ENCODE peak calls at places on chromosomes 3 and 15, in eight cellular contexts. E is AG04450; M is mammary epithelial cell; H is CD8-positive, alpha-beta T cell; L is hepatocyte; K is adrenal gland; P is RWPE1; U is left ventricle myocardium inferior. T is an unnamed sample.

GRCh38 chr3:137641879-137642278 is 122.2 kb upstream of the SOX14 start:
- DNase-seq in K (no peak), U (no peak), L (no peak), E (no peak), P (no peak), M (no peak), H (no peak), T (no peak)

GRCh38 chr3:184629555-184630160 is 68.1 kb downstream of the EPHB3 start:
- DNase-seq in M (no peak), K (no peak), E (no peak), P (no peak), H (no peak), U (no peak), L (no peak), T (peak)

GRCh38 chr3:184275961-184276910 is at the start of gene ECE2:
- DNase-seq in E (no peak), U (no peak), P (no peak), H (no peak), M (no peak), K (no peak), L (no peak), T (peak)

GRCh38 chr3:54432975-54433374 is 310.6 kb downstream of the CACNA2D3 start:
- DNase-seq in U (no peak), H (no peak), L (no peak), P (no peak), M (no peak), K (no peak), E (no peak), T (no peak)

GRCh38 chr15:40499931-40500330 is 29.1 kb downstream of the CHST14 start:
- DNase-seq in K (no peak), M (peak), H (no peak), P (no peak), L (no peak), U (no peak), E (no peak), T (no peak)

GRCh38 chr3:146581080-146581601 is 24.0 kb downstream of the PLSCR5 start:
- DNase-seq in L (no peak), M (no peak), E (no peak), U (no peak), P (no peak), H (no peak), K (no peak), T (no peak)

GRCh38 chr3:71710906-71711494 is 14.2 kb downstream of the EIF4E3 start:
- DNase-seq in L (peak), M (peak), U (no peak), P (peak), E (no peak), H (no peak), K (no peak), T (no peak)

GRCh38 chr3:87993566-87993965 is 65.2 kb downstream of the CGGBP1 start:
- DNase-seq in L (no peak), K (no peak), M (no peak), E (no peak), P (no peak), H (no peak), U (no peak), T (no peak)

GRCh38 chr3:126745760-126746394 is 41.8 kb downstream of the CHCHD6 start:
- DNase-seq in P (no peak), K (peak), E (no peak), L (no peak), M (no peak), H (no peak), U (peak), T (no peak)

GRCh38 chr15:39728844-39729243 is 53.8 kb downstream of the FSIP1 start:
- DNase-seq in H (no peak), P (no peak), E (no peak), L (no peak), M (peak), K (no peak), U (no peak), T (no peak)

GRCh38 chr3:153379516-153379915 is 217.5 kb downstream of the RAP2B start:
- DNase-seq in M (no peak), L (no peak), H (no peak), E (no peak), P (no peak), U (no peak), K (no peak), T (no peak)

GRCh38 chr3:73733796-73734195 is 109.1 kb upstream of the PDZRN3 start:
- DNase-seq in M (no peak), L (no peak), K (no peak), U (no peak), H (no peak), P (no peak), E (no peak), T (no peak)

GRCh38 chr3:194475978-194476377 is 10.8 kb downstream of the ATP13A3 start:
- DNase-seq in L (no peak), H (no peak), E (no peak), U (no peak), M (no peak), K (no peak), P (no peak), T (no peak)

GRCh38 chr3:13150624-13151023 is 77.4 kb upstream of the IQSEC1 start:
- DNase-seq in H (no peak), L (no peak), K (no peak), P (no peak), M (no peak), U (no peak), E (no peak), T (no peak)

GRCh38 chr15:67528536-67528935 is 7.6 kb downstream of the C15orf61 start:
- DNase-seq in K (no peak), H (no peak), E (no peak), M (no peak), L (no peak), U (no peak), P (no peak), T (no peak)

GRCh38 chr3:190516416-190516815 is 2.5 kb downstream of the IL1RAP start:
- DNase-seq in P (no peak), H (no peak), E (no peak), U (no peak), K (no peak), L (no peak), M (peak), T (no peak)

GRCh38 chr3:146165370-146165769 is 4.4 kb upstream of the PLOD2 start:
- DNase-seq in K (no peak), U (no peak), P (no peak), M (no peak), H (no peak), E (no peak), L (no peak), T (no peak)

GRCh38 chr3:154025007-154025406 is 96.2 kb upstream of the ARHGEF26 start:
- DNase-seq in U (no peak), M (no peak), E (no peak), K (no peak), P (no peak), L (no peak), H (no peak), T (no peak)

GRCh38 chr3:132382688-132383194 is 34.6 kb upstream of the DNAJC13 start:
- DNase-seq in L (peak), M (no peak), P (no peak), H (no peak), E (no peak), U (no peak), K (no peak), T (peak)

DNA sequence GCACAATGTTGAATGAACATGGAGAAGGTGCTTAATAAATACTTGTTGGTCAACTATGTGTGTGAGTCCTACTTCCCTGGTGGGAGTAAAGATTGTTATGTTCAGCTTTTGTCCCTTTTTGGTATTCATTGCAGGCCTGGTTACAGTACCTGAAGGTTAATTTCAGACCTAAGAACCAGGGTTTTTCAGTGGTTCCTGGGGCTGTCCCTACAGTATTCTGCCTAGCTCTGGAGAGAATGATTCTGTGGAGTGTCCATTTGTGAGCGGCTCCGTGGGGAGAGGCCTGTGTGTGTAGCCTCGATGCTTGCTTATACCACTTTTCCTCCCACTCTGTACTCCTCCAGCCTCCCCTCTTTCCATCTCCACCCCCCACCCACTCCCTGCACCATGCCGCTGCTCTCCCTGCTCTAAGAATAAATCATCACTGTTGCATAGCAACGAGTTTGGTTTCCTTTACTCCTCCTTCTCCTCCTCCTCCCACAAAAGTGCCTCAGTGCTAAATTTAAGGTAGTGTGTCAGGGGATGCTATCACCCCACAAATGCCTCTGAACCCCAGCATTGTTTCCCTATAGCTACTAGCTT is 150.6 kb upstream of the ROPN1 start:
- DNase-seq in H (no peak), L (no peak), K (no peak), U (no peak), E (no peak), M (no peak), P (no peak), T (no peak)
- H3K27ac ChIP-seq in H (no peak), L (no peak), K (no peak), U (no peak), E (no peak), M (no peak), P (no peak), T (no peak)

GRCh38 chr3:31693346-31693745 is 160.6 kb downstream of the STT3B start:
- DNase-seq in P (no peak), L (no peak), H (no peak), U (no peak), M (no peak), K (no peak), E (no peak), T (no peak)
- H3K27ac ChIP-seq in P (no peak), L (no peak), H (no peak), U (no peak), M (no peak), K (no peak), E (no peak), T (no peak)

GRCh38 chr3:45596290-45596791 is 1.8 kb downstream of the LIMD1 start:
- DNase-seq in L (no peak), K (no peak), E (no peak), H (no peak), P (no peak), M (no peak), U (no peak), T (no peak)

GRCh38 chr3:45595364-45596154 is 1.0 kb downstream of the LIMD1 start:
- DNase-seq in M (no peak), E (no peak), U (peak), K (no peak), H (no peak), P (no peak), L (no peak), T (no peak)

GRCh38 chr3:45599424-45599886 is 4.9 kb downstream of the LIMD1 start:
- DNase-seq in P (no peak), H (no peak), M (no peak), U (peak), K (no peak), L (no peak), E (no peak), T (no peak)

GRCh38 chr3:45597581-45597980 is 3.0 kb downstream of the LIMD1 start:
- DNase-seq in K (no peak), U (no peak), P (no peak), M (no peak), E (no peak), H (no peak), L (no peak), T (no peak)

DNA sequence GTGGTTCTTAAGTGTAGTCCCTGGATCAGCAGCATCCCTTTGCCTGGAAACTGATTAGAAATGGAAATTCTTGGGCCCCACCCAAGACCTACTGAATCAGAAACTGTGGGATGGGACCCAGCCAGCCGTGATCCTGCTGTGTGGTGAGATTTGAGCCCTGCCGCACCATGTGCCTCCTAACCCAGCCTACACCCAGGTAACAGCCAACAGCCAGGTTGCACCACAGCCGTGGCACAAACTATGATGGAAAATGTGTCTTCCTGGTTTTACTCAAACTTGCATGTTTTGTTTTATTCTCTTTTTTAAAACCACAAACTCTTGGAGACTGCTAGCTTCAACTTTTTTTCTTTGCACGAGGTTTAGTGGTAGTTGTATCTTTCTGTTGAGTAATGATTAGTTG is 2.6 kb downstream of the LIMD1 start:
- DNase-seq in H (no peak), M (no peak), P (no peak), L (no peak), U (no peak), E (no peak), K (no peak), T (no peak)
- H3K27ac ChIP-seq in H (no peak), M (no peak), P (peak), L (no peak), U (peak), E (no peak), K (no peak), T (no peak)

DNA sequence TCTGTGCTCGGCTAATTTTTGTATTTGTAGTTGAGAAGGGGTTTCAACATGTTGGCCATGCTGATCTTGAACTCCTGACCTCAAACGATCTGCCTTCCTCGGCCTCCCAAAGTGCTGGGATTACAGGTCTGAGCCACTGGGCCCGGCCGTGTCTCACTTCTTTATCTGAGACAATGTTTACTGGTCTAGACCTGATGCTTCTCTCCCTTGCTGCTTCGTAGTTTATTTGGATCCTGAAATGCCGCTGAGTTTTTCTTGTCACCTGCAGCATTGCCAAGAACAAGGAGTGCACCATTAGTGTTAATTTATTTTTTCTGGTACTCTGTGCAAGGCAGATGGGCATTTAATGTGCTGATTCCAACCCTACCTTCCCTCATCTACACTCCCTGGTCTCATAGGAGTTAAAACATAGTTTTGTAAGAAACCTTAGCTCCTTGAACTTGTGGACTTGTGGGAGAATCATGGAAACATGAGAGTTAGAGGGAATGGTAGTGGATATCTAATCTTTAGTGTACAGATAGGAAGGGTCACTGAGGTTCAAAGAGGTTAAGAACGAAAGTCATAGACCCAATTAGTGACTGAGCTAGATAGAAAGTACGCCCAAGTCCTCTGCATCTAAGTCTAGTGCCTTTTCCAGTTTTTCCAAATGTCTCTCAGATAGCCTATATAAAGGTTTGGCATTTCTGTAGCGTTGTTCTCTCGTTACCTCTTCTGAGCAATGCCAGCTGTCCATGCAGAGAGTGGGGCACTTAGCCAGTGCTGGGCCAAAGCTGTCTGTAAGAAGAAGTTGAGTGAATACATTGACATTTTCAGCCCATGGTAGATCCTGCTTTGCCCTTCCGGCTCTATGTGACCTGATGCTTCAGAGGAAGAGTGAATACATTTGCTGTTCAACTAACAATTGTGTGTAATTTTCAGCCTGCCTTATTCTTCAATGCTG is 244.1 kb downstream of the LPP start:
- DNase-seq in K (no peak), U (peak), L (no peak), H (no peak), E (no peak), P (no peak), M (no peak), T (no peak)
- H3K27ac ChIP-seq in K (peak), U (peak), L (no peak), H (no peak), E (no peak), P (no peak), M (no peak), T (no peak)

GRCh38 chr3:192830279-192831110 is 87.2 kb downstream of the MB21D2 start:
- DNase-seq in H (no peak), U (no peak), K (no peak), P (no peak), E (no peak), M (no peak), L (no peak), T (no peak)
- H3K27ac ChIP-seq in H (no peak), U (peak), K (no peak), P (no peak), E (peak), M (no peak), L (peak), T (no peak)

GRCh38 chr15:52290800-52291199 is 4.8 kb downstream of the MYO5C start:
- DNase-seq in M (no peak), P (no peak), H (no peak), U (no peak), L (no peak), K (no peak), E (no peak), T (no peak)

GRCh38 chr15:52291204-52291603 is 4.4 kb downstream of the MYO5C start:
- DNase-seq in L (no peak), H (no peak), K (no peak), M (no peak), P (no peak), E (no peak), U (no peak), T (no peak)

GRCh38 chr15:52294881-52295420 is 653 bp downstream of the MYO5C start:
- DNase-seq in E (no peak), M (no peak), U (no peak), H (no peak), P (peak), K (no peak), L (peak), T (no peak)

GRCh38 chr15:52292780-52293392 is 2.7 kb downstream of the MYO5C start:
- DNase-seq in M (no peak), H (no peak), K (no peak), P (no peak), U (no peak), L (no peak), E (no peak), T (no peak)

DNA sequence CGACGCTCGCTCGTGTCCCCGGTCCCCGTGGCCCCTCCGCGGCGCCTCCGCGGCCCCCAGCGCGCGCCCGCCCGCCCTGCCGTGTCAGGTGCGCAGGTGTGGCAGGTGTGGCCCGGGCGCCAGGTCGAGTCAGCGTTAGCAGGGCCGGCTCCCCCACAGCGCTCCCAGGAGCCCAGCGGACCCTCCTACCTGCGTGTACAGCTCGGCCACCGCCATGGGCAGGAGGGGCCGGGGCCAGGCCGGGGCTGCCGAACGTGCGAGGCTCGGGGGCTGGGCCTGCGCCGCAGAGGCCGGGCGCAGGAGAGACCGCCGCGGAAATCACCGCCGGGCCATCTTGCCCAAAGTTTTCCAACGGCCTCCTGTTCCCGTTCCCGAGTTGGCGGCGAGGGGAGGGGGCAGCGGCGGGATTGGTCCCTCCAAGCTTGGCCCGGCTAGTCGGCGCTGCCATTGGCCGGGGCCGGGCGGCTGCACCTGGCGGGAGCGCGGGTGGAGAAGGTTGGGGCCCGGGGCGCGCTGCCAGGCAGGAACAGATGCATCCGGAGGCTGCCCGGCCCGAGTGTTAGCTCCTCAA is at the start of gene MYO5C:
- DNase-seq in H (no peak), U (peak), E (no peak), L (peak), M (peak), K (peak), P (peak), T (peak)
- H3K27ac ChIP-seq in H (no peak), U (peak), E (no peak), L (peak), M (no peak), K (no peak), P (no peak), T (no peak)

GRCh38 chr3:19948192-19948591 is 1.3 kb downstream of the RAB5A start:
- DNase-seq in H (no peak), E (no peak), U (no peak), M (no peak), L (no peak), P (no peak), K (no peak), T (no peak)

GRCh38 chr3:19946832-19947548 is at the start of gene RAB5A:
- DNase-seq in M (peak), P (peak), E (peak), K (peak), L (peak), U (peak), H (peak), T (peak)

GRCh38 chr3:19947549-19948071 is 713 bp downstream of the RAB5A start:
- DNase-seq in M (peak), P (peak), K (peak), L (peak), E (no peak), H (peak), U (peak), T (peak)

GRCh38 chr3:19946291-19946831 is 536 bp upstream of the RAB5A start:
- DNase-seq in L (no peak), U (no peak), K (peak), P (no peak), M (no peak), H (no peak), E (no peak), T (peak)

DNA sequence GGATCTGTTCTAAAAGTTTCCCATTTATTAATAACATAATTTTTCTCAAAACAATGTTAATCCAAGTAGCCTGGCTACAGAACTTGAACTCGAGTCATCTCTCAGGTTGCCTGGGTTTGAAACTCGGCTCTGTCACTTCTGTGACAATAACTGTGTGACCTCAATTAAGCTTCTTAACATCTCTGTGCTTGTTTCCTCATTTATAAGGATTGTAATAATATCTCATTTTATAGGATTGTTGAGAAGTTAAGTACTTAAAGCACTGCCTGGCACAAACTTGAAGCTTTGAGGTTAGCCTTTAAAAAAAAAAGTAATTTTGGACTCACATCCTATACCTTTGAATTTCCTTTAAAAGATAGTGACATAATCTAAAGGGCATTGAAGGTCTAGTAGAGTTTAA is 3.4 kb downstream of the RAB5A start:
- DNase-seq in H (no peak), L (no peak), M (no peak), U (no peak), K (no peak), P (no peak), E (no peak), T (no peak)
- H3K27ac ChIP-seq in H (no peak), L (no peak), M (no peak), U (no peak), K (no peak), P (no peak), E (no peak), T (no peak)